ENCODE peak calls at places on chromosomes 12 and 14, in eight cellular contexts. L is IMR-90, B is HAP-1, F is cardiac fibroblast, P is endothelial cell of umbilical vein, Q is left cardiac atrium, T is head of caudate nucleus, M is KBM-7. O is an unnamed sample.
A peak's percentile ranks its signal among the peaks of the same experiment; 100 is the strongest.

GRCh38 chr12:46523863-46524770 is 151.5 kb upstream of the SLC38A2 start:
- DNase-seq in L (peak; percentile 100), B (no peak), F (peak; percentile 99), P (peak; percentile 83), Q (no peak), T (no peak), M (no peak), O (peak; percentile 24)

GRCh38 chr12:17609152-17609551 is 480.8 kb downstream of the RERGL start:
- DNase-seq in L (no peak), B (peak; percentile 74), F (no peak), P (no peak), Q (no peak), T (no peak), M (no peak), O (no peak)

GRCh38 chr12:6333566-6333965 is 8.3 kb downstream of the TNFRSF1A start:
- DNase-seq in L (peak; percentile 90), B (no peak), F (peak; percentile 89), P (no peak), Q (no peak), T (no peak), M (no peak), O (peak; percentile 73)

GRCh38 chr12:63206908-63207307 is 55.9 kb upstream of the AVPR1A start:
- DNase-seq in L (no peak), B (no peak), F (peak; percentile 35), P (no peak), Q (no peak), T (no peak), M (peak; percentile 31), O (no peak)

GRCh38 chr14:75428230-75429104 is 645 bp downstream of the JDP2 start:
- DNase-seq in L (no peak), B (no peak), F (peak; percentile 29), P (no peak), Q (peak; percentile 64), T (no peak), M (no peak), O (no peak)

GRCh38 chr14:106080922-106081321 is 554.5 kb downstream of the TMEM121 start:
- DNase-seq in L (no peak), B (no peak), F (no peak), P (no peak), Q (no peak), T (no peak), M (no peak), O (peak; percentile 7)

GRCh38 chr12:71038960-71039359 is 118.4 kb upstream of the PTPRR start:
- DNase-seq in L (no peak), B (no peak), F (no peak), P (no peak), Q (no peak), T (no peak), M (no peak), O (no peak)

GRCh38 chr14:22558221-22558913 is 30.7 kb downstream of the DAD1 start:
- DNase-seq in L (no peak), B (no peak), F (no peak), P (no peak), Q (no peak), T (no peak), M (no peak), O (peak; percentile 59)

GRCh38 chr12:15706010-15706676 is 83.0 kb downstream of the EPS8 start:
- DNase-seq in L (no peak), B (no peak), F (no peak), P (no peak), Q (no peak), T (no peak), M (no peak), O (no peak)

GRCh38 chr14:54814076-54814475 is 88.5 kb downstream of the GCH1 start:
- DNase-seq in L (no peak), B (no peak), F (no peak), P (no peak), Q (no peak), T (no peak), M (peak; percentile 28), O (no peak)

GRCh38 chr12:16492820-16493797 is 112.9 kb downstream of the LMO3 start:
- DNase-seq in L (no peak), B (no peak), F (no peak), P (no peak), Q (no peak), T (no peak), M (no peak), O (no peak)

GRCh38 chr12:49233842-49234526 is 30.9 kb upstream of the TUBA1C start:
- DNase-seq in L (no peak), B (no peak), F (no peak), P (no peak), Q (peak; percentile 55), T (peak; percentile 72), M (peak; percentile 91), O (no peak)

GRCh38 chr14:24274101-24274543 is 2.7 kb upstream of the RABGGTA start:
- DNase-seq in L (peak; percentile 31), B (no peak), F (peak; percentile 10), P (no peak), Q (no peak), T (no peak), M (peak; percentile 41), O (no peak)

GRCh38 chr12:96044017-96044985 is 8.9 kb upstream of the LTA4H start:
- DNase-seq in L (peak; percentile 84), B (no peak), F (peak; percentile 82), P (no peak), Q (no peak), T (no peak), M (no peak), O (peak; percentile 43)

GRCh38 chr14:45198551-45198950 is 54.5 kb downstream of the MIS18BP1 start:
- DNase-seq in L (peak; percentile 49), B (peak; percentile 65), F (peak; percentile 75), P (no peak), Q (no peak), T (no peak), M (no peak), O (peak; percentile 44)

GRCh38 chr14:72948481-72949138 is 22.3 kb downstream of the DCAF4 start:
- DNase-seq in L (peak; percentile 70), B (peak; percentile 53), F (peak; percentile 74), P (peak; percentile 73), Q (peak; percentile 66), T (peak; percentile 79), M (peak; percentile 66), O (peak; percentile 72)

GRCh38 chr12:68483592-68484373 is 126.9 kb upstream of the RAP1B start:
- DNase-seq in L (peak; percentile 67), B (no peak), F (peak; percentile 76), P (peak; percentile 56), Q (no peak), T (no peak), M (no peak), O (peak; percentile 46)

GRCh38 chr12:2958432-2959193 is 584 bp upstream of the TEAD4 start:
- DNase-seq in L (peak; percentile 67), B (peak; percentile 69), F (peak; percentile 67), P (peak; percentile 70), Q (peak; percentile 81), T (no peak), M (peak; percentile 74), O (peak; percentile 57)

GRCh38 chr14:61710853-61711817 is 15.8 kb downstream of the HIF1A start:
- DNase-seq in L (no peak), B (no peak), F (peak; percentile 46), P (peak; percentile 64), Q (no peak), T (no peak), M (no peak), O (peak; percentile 75)

GRCh38 chr12:67989184-67989965 is at the start of gene IFNG-AS1:
- DNase-seq in L (no peak), B (no peak), F (no peak), P (no peak), Q (no peak), T (no peak), M (peak; percentile 6), O (no peak)

GRCh38 chr14:56570295-56570694 is 9.3 kb upstream of the TMEM260 start:
- DNase-seq in L (no peak), B (no peak), F (no peak), P (no peak), Q (no peak), T (no peak), M (no peak), O (no peak)

GRCh38 chr14:94089479-94089878 is 8.4 kb downstream of the IFI27L1 start:
- DNase-seq in L (peak; percentile 45), B (no peak), F (no peak), P (no peak), Q (no peak), T (no peak), M (no peak), O (no peak)

GRCh38 chr12:81077329-81077685 is 572 bp upstream of the ACSS3 start:
- DNase-seq in L (no peak), B (no peak), F (peak; percentile 17), P (no peak), Q (peak; percentile 41), T (no peak), M (no peak), O (no peak)

GRCh38 chr12:117685115-117685926 is 283.5 kb downstream of the KSR2 start:
- DNase-seq in L (no peak), B (no peak), F (peak; percentile 1), P (peak; percentile 97), Q (peak; percentile 60), T (no peak), M (peak; percentile 47), O (peak; percentile 97)

GRCh38 chr14:68756071-68756481 is 36.8 kb downstream of the ZFP36L1 start:
- DNase-seq in L (no peak), B (no peak), F (no peak), P (no peak), Q (no peak), T (no peak), M (no peak), O (no peak)

GRCh38 chr14:59695198-59695597 is 118.6 kb upstream of the CCDC175 start:
- DNase-seq in L (no peak), B (no peak), F (peak; percentile 18), P (no peak), Q (no peak), T (no peak), M (no peak), O (no peak)

GRCh38 chr12:52078276-52078675 is 1.2 kb upstream of the SMIM41 start:
- DNase-seq in L (no peak), B (no peak), F (no peak), P (no peak), Q (no peak), T (no peak), M (no peak), O (no peak)

GRCh38 chr12:123398177-123398916 is 14.4 kb downstream of the KMT5A start:
- DNase-seq in L (peak; percentile 37), B (no peak), F (peak; percentile 86), P (peak; percentile 87), Q (peak; percentile 86), T (no peak), M (no peak), O (peak; percentile 73)

GRCh38 chr12:44589697-44590096 is 286.4 kb downstream of the NELL2 start:
- DNase-seq in L (no peak), B (no peak), F (no peak), P (no peak), Q (no peak), T (no peak), M (no peak), O (no peak)

GRCh38 chr12:54486173-54486867 is 11.2 kb upstream of the NCKAP1L start:
- DNase-seq in L (no peak), B (no peak), F (no peak), P (no peak), Q (no peak), T (no peak), M (peak; percentile 58), O (no peak)

GRCh38 chr14:56482306-56482705 is 97.3 kb upstream of the TMEM260 start:
- DNase-seq in L (peak; percentile 9), B (peak; percentile 52), F (peak; percentile 40), P (peak; percentile 16), Q (no peak), T (no peak), M (peak; percentile 44), O (peak; percentile 25)

GRCh38 chr12:100401660-100402059 is 44.8 kb downstream of the SLC17A8 start:
- DNase-seq in L (peak; percentile 31), B (peak; percentile 42), F (peak; percentile 35), P (peak; percentile 35), Q (no peak), T (no peak), M (no peak), O (no peak)